ENCODE peak calls at places on chromosomes 2 and 18, in nine cellular contexts. Q is naive thymus-derived CD4-positive, alpha-beta T cell; K is cardiac muscle cell; I is BE2C; G is CD8-positive, alpha-beta T cell; D is spleen; T is left ventricle myocardium inferior; Z is adipocyte; A is endothelial cell of umbilical vein. R is an unnamed sample.

GRCh38 chr18:41464278-41464677 is 490.8 kb upstream of the PIK3C3 start:
- DNase-seq in Q (no peak), K (no peak), I (no peak), G (no peak), D (no peak), T (no peak), Z (no peak), A (peak; percentile 53), R (no peak)

GRCh38 chr2:43041167-43041566 is 185.2 kb downstream of the ZFP36L2 start:
- DNase-seq in Q (no peak), K (no peak), I (no peak), G (no peak), D (peak; percentile 37), T (no peak), Z (no peak), A (no peak), R (no peak)

GRCh38 chr2:203740741-203741363 is 34.4 kb downstream of the CD28 start:
- DNase-seq in Q (peak; percentile 68), K (no peak), I (no peak), G (peak; percentile 42), D (no peak), T (no peak), Z (peak; percentile 51), A (no peak), R (peak; percentile 9)

GRCh38 chr18:2903006-2903405 is 56.2 kb downstream of the EMILIN2 start:
- DNase-seq in Q (no peak), K (peak; percentile 45), I (no peak), G (no peak), D (no peak), T (peak; percentile 74), Z (peak; percentile 89), A (peak; percentile 19), R (peak; percentile 35)

GRCh38 chr2:67008114-67008513 is 389.0 kb upstream of the ETAA1 start:
- DNase-seq in Q (no peak), K (no peak), I (no peak), G (no peak), D (no peak), T (no peak), Z (no peak), A (no peak), R (no peak)

GRCh38 chr2:142180820-142181533 is 50.2 kb upstream of the LRP1B start:
- DNase-seq in Q (no peak), K (peak; percentile 25), I (peak; percentile 51), G (no peak), D (peak; percentile 48), T (no peak), Z (no peak), A (peak; percentile 58), R (no peak)

GRCh38 chr2:63059434-63060078 is 8.9 kb downstream of the OTX1 start:
- DNase-seq in Q (no peak), K (no peak), I (no peak), G (no peak), D (no peak), T (no peak), Z (no peak), A (no peak), R (no peak)

GRCh38 chr18:28412521-28412920 is 235.6 kb upstream of the CDH2 start:
- DNase-seq in Q (no peak), K (no peak), I (no peak), G (no peak), D (no peak), T (no peak), Z (no peak), A (no peak), R (no peak)

GRCh38 chr18:14908541-14908940 is 160.6 kb downstream of the ANKRD30B start:
- DNase-seq in Q (no peak), K (no peak), I (no peak), G (no peak), D (peak; percentile 49), T (no peak), Z (no peak), A (no peak), R (no peak)

GRCh38 chr18:14900435-14900834 is 152.5 kb downstream of the ANKRD30B start:
- DNase-seq in Q (no peak), K (no peak), I (no peak), G (no peak), D (no peak), T (no peak), Z (no peak), A (no peak), R (no peak)

GRCh38 chr18:14905979-14906378 is 158.0 kb downstream of the ANKRD30B start:
- DNase-seq in Q (no peak), K (no peak), I (no peak), G (no peak), D (no peak), T (no peak), Z (no peak), A (no peak), R (no peak)

GRCh38 chr18:14907420-14907819 is 159.4 kb downstream of the ANKRD30B start:
- DNase-seq in Q (no peak), K (no peak), I (no peak), G (no peak), D (peak; percentile 49), T (no peak), Z (no peak), A (no peak), R (no peak)

GRCh38 chr18:14905350-14905749 is 157.4 kb downstream of the ANKRD30B start:
- DNase-seq in Q (no peak), K (no peak), I (no peak), G (no peak), D (no peak), T (no peak), Z (no peak), A (no peak), R (no peak)
- H3K9me3 ChIP-seq in Q (no peaks in the 10 kb centered on the region), K (no peaks in the 10 kb centered on the region), I (no peaks in the 10 kb centered on the region), G (no peaks in the 10 kb centered on the region), D (no peaks in the 10 kb centered on the region), T (peaks cover 4% of the 10 kb centered on the region), Z (no peaks in the 10 kb centered on the region), A (no peaks in the 10 kb centered on the region), R (no peaks in the 10 kb centered on the region)

GRCh38 chr18:32805354-32805753 is 32.5 kb upstream of the KLHL14 start:
- DNase-seq in Q (no peak), K (no peak), I (no peak), G (no peak), D (no peak), T (no peak), Z (no peak), A (no peak), R (no peak)

GRCh38 chr18:32803571-32803970 is 30.7 kb upstream of the KLHL14 start:
- DNase-seq in Q (no peak), K (no peak), I (no peak), G (no peak), D (no peak), T (no peak), Z (no peak), A (no peak), R (no peak)

GRCh38 chr18:32804126-32804888 is 31.5 kb upstream of the KLHL14 start:
- DNase-seq in Q (no peak), K (peak; percentile 73), I (no peak), G (no peak), D (no peak), T (no peak), Z (no peak), A (no peak), R (no peak)

GRCh38 chr18:32801236-32801635 is 28.4 kb upstream of the KLHL14 start:
- DNase-seq in Q (no peak), K (no peak), I (no peak), G (no peak), D (no peak), T (no peak), Z (no peak), A (no peak), R (no peak)

DNA sequence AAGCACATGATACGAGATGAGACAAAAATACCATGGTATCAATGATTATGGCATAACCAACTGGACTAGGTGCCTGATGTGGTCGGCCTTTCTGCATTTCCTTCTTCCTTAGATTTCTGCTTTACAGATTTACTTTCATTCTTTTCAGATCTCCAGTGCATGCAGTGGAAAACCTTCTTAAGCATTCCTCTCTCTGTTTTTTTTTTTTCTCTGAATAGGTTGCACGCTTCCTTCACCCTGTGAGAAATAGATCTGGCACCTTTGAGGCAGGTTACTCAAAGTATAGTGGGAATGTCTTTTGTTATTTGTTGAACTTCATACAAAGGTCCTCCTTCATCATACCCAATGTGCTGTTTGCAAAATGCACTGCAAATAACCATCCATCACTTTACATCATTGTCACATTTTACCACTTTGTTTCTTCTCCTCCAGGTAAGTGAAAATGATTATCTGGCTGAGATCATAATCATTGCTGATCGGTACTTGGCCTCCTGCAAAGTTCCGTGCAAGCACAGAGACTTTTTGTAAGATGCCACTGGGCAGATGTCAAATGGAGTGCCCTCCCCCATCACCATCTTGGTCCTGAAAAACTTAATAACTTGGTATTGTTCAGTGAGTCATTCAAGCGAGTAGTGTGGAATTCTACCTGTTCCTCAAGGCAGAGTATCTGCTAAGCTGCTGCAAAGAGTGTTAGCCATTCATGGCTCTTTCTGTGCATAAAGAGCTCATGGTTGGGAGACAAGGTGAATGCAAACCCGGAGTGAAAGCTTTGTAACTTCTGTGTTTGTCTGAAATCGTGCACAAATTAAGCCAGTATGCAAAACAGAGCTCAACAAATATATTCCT is 30.0 kb upstream of the KLHL14 start:
- DNase-seq in Q (no peak), K (no peak), I (no peak), G (no peak), D (no peak), T (no peak), Z (no peak), A (no peak), R (no peak)
- H3K4me1 ChIP-seq in Q (no peaks in the 10 kb centered on the region), K (peaks cover 42% of the 10 kb centered on the region), I (no peaks in the 10 kb centered on the region), G (no peaks in the 10 kb centered on the region), D (peaks cover 7% of the 10 kb centered on the region), T (no peaks in the 10 kb centered on the region), Z (no peaks in the 10 kb centered on the region), A (no peaks in the 10 kb centered on the region), R (no peaks in the 10 kb centered on the region)

GRCh38 chr2:196963961-196964360 is 37.5 kb upstream of the PGAP1 start:
- DNase-seq in Q (no peak), K (no peak), I (no peak), G (no peak), D (no peak), T (no peak), Z (no peak), A (no peak), R (peak; percentile 60)

GRCh38 chr2:196970089-196970488 is 43.6 kb upstream of the PGAP1 start:
- DNase-seq in Q (no peak), K (no peak), I (no peak), G (no peak), D (no peak), T (no peak), Z (peak; percentile 14), A (peak; percentile 33), R (no peak)

GRCh38 chr2:196966078-196966477 is 39.6 kb upstream of the PGAP1 start:
- DNase-seq in Q (no peak), K (no peak), I (no peak), G (no peak), D (no peak), T (no peak), Z (no peak), A (no peak), R (peak; percentile 73)

GRCh38 chr2:196967775-196968174 is 41.3 kb upstream of the PGAP1 start:
- DNase-seq in Q (no peak), K (no peak), I (no peak), G (no peak), D (no peak), T (no peak), Z (no peak), A (no peak), R (no peak)

DNA sequence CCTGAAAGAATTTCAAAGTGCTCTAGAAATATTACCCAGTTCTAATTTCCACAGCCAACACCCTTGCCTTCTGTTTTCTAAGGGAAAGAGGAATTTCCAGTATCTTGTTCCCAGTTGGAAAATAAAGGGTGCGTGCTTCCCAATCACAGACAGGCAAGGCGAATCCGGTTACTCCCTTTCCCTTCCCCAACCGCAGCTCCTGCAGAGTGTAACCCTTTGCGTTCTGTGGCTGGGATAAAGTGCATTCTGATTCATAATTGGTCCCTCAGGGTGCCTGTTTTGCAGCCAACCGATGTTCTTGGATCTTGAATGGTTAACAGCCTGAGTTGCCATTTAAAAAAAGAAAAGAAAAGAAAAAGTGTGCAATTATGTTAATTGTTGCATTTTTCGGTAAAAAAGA is 40.6 kb upstream of the PGAP1 start:
- DNase-seq in Q (no peak), K (no peak), I (no peak), G (no peak), D (no peak), T (no peak), Z (peak; percentile 57), A (peak; percentile 28), R (peak; percentile 40)
- H3K4me3 ChIP-seq in Q (no peak overlapping the region), K (no peak overlapping the region), I (no peak overlapping the region), G (no peak overlapping the region), D (peak overlapping the region; percentile 36), T (peak overlapping the region; percentile 44), Z (peak overlapping the region; percentile 81), A (peak overlapping the region; percentile 2), R (no peak overlapping the region)

GRCh38 chr2:72454236-72454635 is 306.6 kb upstream of the CYP26B1 start:
- DNase-seq in Q (no peak), K (no peak), I (no peak), G (no peak), D (no peak), T (no peak), Z (no peak), A (no peak), R (no peak)

DNA sequence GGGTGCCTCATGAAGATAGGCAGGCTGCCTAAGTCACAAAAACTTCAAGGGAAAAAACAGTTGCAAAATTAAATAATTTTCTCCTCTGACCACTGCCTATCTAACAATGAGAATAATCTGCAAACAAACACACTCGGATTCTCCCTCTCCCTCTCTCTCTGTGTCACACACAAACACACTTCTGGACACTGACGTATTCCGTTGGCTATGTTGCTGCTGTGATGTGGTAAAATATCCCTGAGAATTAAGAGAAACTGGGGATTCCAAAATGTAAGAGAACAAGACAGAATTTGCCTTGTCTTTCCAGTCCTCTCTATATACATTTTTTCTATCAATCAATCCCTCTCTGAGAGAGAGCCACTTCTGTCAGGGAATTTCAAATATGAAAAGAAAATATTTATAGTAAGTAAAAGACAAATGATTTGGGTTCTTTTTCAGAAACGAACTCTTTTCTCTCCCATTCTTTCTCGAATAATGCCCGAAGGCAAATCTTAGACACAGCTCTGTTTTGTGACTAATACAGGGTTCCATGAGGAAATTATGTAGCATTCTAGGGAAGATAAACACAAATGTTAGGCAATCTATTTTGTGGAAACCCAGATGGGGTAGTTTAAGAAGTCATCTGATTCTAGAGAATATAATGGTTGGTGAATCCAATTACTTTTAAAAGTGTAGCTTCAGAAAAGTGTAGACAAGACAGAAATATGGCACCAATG is 310.3 kb upstream of the CYP26B1 start:
- DNase-seq in Q (no peak), K (no peak), I (no peak), G (no peak), D (no peak), T (no peak), Z (peak; percentile 73), A (no peak), R (no peak)
- H3K9me3 ChIP-seq in Q (no peaks in the 10 kb centered on the region), K (peaks cover 6% of the 10 kb centered on the region), I (no peaks in the 10 kb centered on the region), G (no peaks in the 10 kb centered on the region), D (peaks cover 21% of the 10 kb centered on the region), T (peaks cover 15% of the 10 kb centered on the region), Z (peaks cover 14% of the 10 kb centered on the region), A (no peaks in the 10 kb centered on the region), R (no peaks in the 10 kb centered on the region)